ENCODE peak calls at places on chromosomes 11 and 22, in ten cellular contexts. A, U, W, Z, F, J, K, S, Q and L are unnamed samples.

GRCh38 chr22:46483353-46483752 is 54.1 kb downstream of the CELSR1 start:
- DNase-seq in A (no peak), U (no peak), W (no peak), Z (no peak), F (no peak), J (no peak), K (no peak), S (no peak), Q (no peak), L (no peak)

GRCh38 chr22:24901448-24901847 is 45.0 kb downstream of the LHFPL7 start:
- DNase-seq in A (no peak), U (no peak), W (no peak), Z (no peak), F (no peak), J (no peak), K (no peak), S (no peak), Q (no peak), L (no peak)

GRCh38 chr11:83921447-83922192 is 635.5 kb upstream of the CCDC90B start:
- DNase-seq in A (no peak), U (no peak), W (no peak), Z (no peak), F (no peak), J (no peak), K (no peak), S (no peak), Q (no peak), L (no peak)

GRCh38 chr11:65417702-65418430 is 4.7 kb upstream of the NEAT1 start:
- DNase-seq in A (no peak), U (peak), W (no peak), Z (peak), F (peak), J (no peak), K (no peak), S (peak), Q (no peak), L (peak)

GRCh38 chr11:84524422-84525051 is 1102.6 kb downstream of the DLG2 start:
- DNase-seq in A (no peak), U (peak), W (no peak), Z (no peak), F (no peak), J (no peak), K (no peak), S (no peak), Q (no peak), L (no peak)

GRCh38 chr11:61955416-61956135 is 5.4 kb downstream of the BEST1 start:
- DNase-seq in A (peak), U (no peak), W (peak), Z (peak), F (no peak), J (no peak), K (peak), S (no peak), Q (no peak), L (peak)

GRCh38 chr11:68213135-68213515 is at the start of gene KMT5B:
- DNase-seq in A (no peak), U (no peak), W (no peak), Z (peak), F (peak), J (no peak), K (peak), S (peak), Q (no peak), L (peak)

GRCh38 chr11:63609971-63610580 is 4.2 kb downstream of the PLAAT3 start:
- DNase-seq in A (no peak), U (no peak), W (no peak), Z (no peak), F (no peak), J (no peak), K (no peak), S (no peak), Q (no peak), L (no peak)

GRCh38 chr11:86740628-86741488 is 59.5 kb upstream of the PRSS23 start:
- DNase-seq in A (no peak), U (peak), W (peak), Z (peak), F (no peak), J (no peak), K (peak), S (peak), Q (no peak), L (peak)

GRCh38 chr22:19480173-19480568 is 451 bp downstream of the CDC45 start:
- DNase-seq in A (no peak), U (no peak), W (no peak), Z (no peak), F (no peak), J (no peak), K (no peak), S (no peak), Q (no peak), L (no peak)

GRCh38 chr11:75468534-75469340 is 35.7 kb upstream of the KLHL35 start:
- DNase-seq in A (no peak), U (no peak), W (no peak), Z (peak), F (no peak), J (no peak), K (no peak), S (peak), Q (no peak), L (peak)

GRCh38 chr11:32722255-32722654 is 72.2 kb downstream of the CCDC73 start:
- DNase-seq in A (no peak), U (no peak), W (no peak), Z (no peak), F (no peak), J (no peak), K (no peak), S (no peak), Q (no peak), L (no peak)

GRCh38 chr11:115042002-115042401 is 363.7 kb downstream of the NXPE2 start:
- DNase-seq in A (no peak), U (no peak), W (no peak), Z (no peak), F (no peak), J (no peak), K (no peak), S (peak), Q (no peak), L (no peak)

GRCh38 chr11:92964471-92964870 is 5.0 kb upstream of the MTNR1B start:
- DNase-seq in A (no peak), U (no peak), W (no peak), Z (no peak), F (no peak), J (no peak), K (no peak), S (no peak), Q (no peak), L (no peak)

GRCh38 chr11:22192642-22193347 is at the start of gene ANO5:
- DNase-seq in A (peak), U (no peak), W (peak), Z (peak), F (peak), J (peak), K (peak), S (peak), Q (no peak), L (peak)

GRCh38 chr11:19499999-19500398 is 212.6 kb upstream of the NAV2 start:
- DNase-seq in A (no peak), U (peak), W (no peak), Z (no peak), F (no peak), J (no peak), K (no peak), S (peak), Q (no peak), L (no peak)

GRCh38 chr22:31287818-31288495 is 4.3 kb downstream of the PIK3IP1 start:
- DNase-seq in A (no peak), U (no peak), W (no peak), Z (no peak), F (no peak), J (no peak), K (no peak), S (no peak), Q (no peak), L (no peak)

GRCh38 chr11:33778682-33779081 is 4.4 kb upstream of the FBXO3 start:
- DNase-seq in A (no peak), U (peak), W (no peak), Z (no peak), F (no peak), J (no peak), K (peak), S (no peak), Q (no peak), L (no peak)

GRCh38 chr11:91981995-91982394 is 242.6 kb upstream of the FAT3 start:
- DNase-seq in A (no peak), U (peak), W (no peak), Z (peak), F (no peak), J (no peak), K (no peak), S (peak), Q (no peak), L (peak)